ENCODE peak calls at places on chromosomes 13 and 19, in nine cellular contexts. E, Y, I, M, K, D, J, Q and N are unnamed samples.

GRCh38 chr13:22793598-22794134 is 387.1 kb upstream of the SGCG start:
- DNase-seq in J (no peak), I (no peak), E (peak; percentile 6), K (peak; percentile 10), D (no peak), Q (peak; percentile 26), M (no peak), Y (no peak), N (no peak)

GRCh38 chr13:42066542-42066941 is 18.1 kb downstream of the DGKH start:
- DNase-seq in Y (peak; percentile 25), I (no peak), D (peak; percentile 84), E (no peak), Q (peak; percentile 95), M (no peak), J (no peak), K (peak; percentile 74), N (no peak)

GRCh38 chr13:99471231-99472202 is 29.8 kb upstream of the TM9SF2 start:
- DNase-seq in Y (peak; percentile 60), E (no peak), I (no peak), J (no peak), M (no peak), Q (no peak), K (no peak), D (no peak), N (no peak)

GRCh38 chr19:17302391-17303166 is 646 bp downstream of the ABHD8 start:
- DNase-seq in Q (no peak), K (no peak), Y (no peak), D (no peak), I (peak; percentile 22), E (no peak), J (no peak), M (no peak), N (no peak)

GRCh38 chr13:46341112-46341711 is 45.8 kb downstream of the RUBCNL start:
- DNase-seq in E (no peak), Q (peak; percentile 87), D (peak; percentile 6), I (no peak), Y (peak; percentile 68), K (peak; percentile 58), J (no peak), M (no peak), N (no peak)

GRCh38 chr13:113742000-113742441 is 17.0 kb upstream of the TMEM255B start:
- DNase-seq in Y (peak; percentile 49), D (no peak), M (peak; percentile 51), K (no peak), E (peak; percentile 24), Q (no peak), I (no peak), J (no peak), N (no peak)

GRCh38 chr13:49110122-49110831 is 109.9 kb upstream of the MLNR start:
- DNase-seq in I (peak; percentile 57), Y (peak; percentile 93), M (peak; percentile 85), K (peak; percentile 82), J (peak; percentile 51), Q (peak; percentile 78), E (peak; percentile 86), D (peak; percentile 66), N (peak; percentile 54)

GRCh38 chr13:54210397-54211050 is 1181.9 kb downstream of the OLFM4 start:
- DNase-seq in D (no peak), Y (no peak), E (no peak), Q (no peak), K (no peak), M (no peak), I (no peak), J (no peak), N (no peak)

GRCh38 chr13:25186187-25186586 is 14.1 kb upstream of the AMER2 start:
- DNase-seq in K (no peak), Y (no peak), E (no peak), D (no peak), M (no peak), I (no peak), Q (no peak), J (no peak), N (no peak)

GRCh38 chr13:76338003-76338402 is 548.2 kb downstream of the KCTD12 start:
- DNase-seq in Y (no peak), E (no peak), Q (no peak), D (no peak), J (no peak), K (no peak), I (no peak), M (no peak), N (no peak)

GRCh38 chr13:101305981-101306411 is 110.3 kb downstream of the NALCN start:
- DNase-seq in K (no peak), I (no peak), D (no peak), Q (no peak), Y (no peak), M (no peak), E (no peak), J (no peak), N (no peak)

GRCh38 chr19:4759388-4760284 is 31.9 kb upstream of the FEM1A start:
- DNase-seq in M (peak; percentile 90), K (peak; percentile 69), D (peak; percentile 44), Y (peak; percentile 64), Q (peak; percentile 82), J (peak; percentile 67), E (peak; percentile 81), I (peak; percentile 23), N (peak; percentile 89)

GRCh38 chr19:7979011-7979410 is 26.4 kb downstream of the ELAVL1 start:
- DNase-seq in D (no peak), Y (no peak), M (no peak), E (no peak), J (no peak), K (no peak), I (no peak), Q (no peak), N (no peak)

GRCh38 chr13:48532146-48532472 is 771 bp downstream of the RCBTB2 start:
- DNase-seq in E (no peak), J (no peak), D (peak; percentile 13), M (no peak), K (peak; percentile 39), Y (peak; percentile 74), I (no peak), Q (no peak), N (no peak)

GRCh38 chr19:9622531-9622930 is 1.5 kb upstream of the ZNF561 start:
- DNase-seq in Q (no peak), E (no peak), K (no peak), I (no peak), M (no peak), J (no peak), D (no peak), Y (peak; percentile 18), N (no peak)

GRCh38 chr13:59633290-59633689 is 530.4 kb downstream of the DIAPH3 start:
- DNase-seq in K (no peak), Y (no peak), I (no peak), D (no peak), M (no peak), J (no peak), Q (no peak), E (no peak), N (no peak)

GRCh38 chr19:18712981-18713380 is 29.5 kb downstream of the CRTC1 start:
- DNase-seq in M (no peak), I (no peak), K (no peak), D (no peak), Y (peak; percentile 15), Q (no peak), E (no peak), J (no peak), N (no peak)

GRCh38 chr19:4557971-4558941 is 1.2 kb downstream of the SEMA6B start:
- DNase-seq in I (peak; percentile 29), E (no peak), D (no peak), J (peak; percentile 49), M (no peak), Q (no peak), Y (no peak), K (no peak), N (peak; percentile 70)

GRCh38 chr13:110509971-110510786 is 51.3 kb downstream of the RAB20 start:
- DNase-seq in Y (no peak), K (no peak), E (no peak), Q (no peak), J (no peak), D (no peak), M (no peak), I (no peak), N (no peak)

GRCh38 chr13:100552755-100553154 is 35.8 kb downstream of the GGACT start:
- DNase-seq in Y (no peak), I (no peak), J (no peak), D (no peak), Q (no peak), E (no peak), M (no peak), K (no peak), N (no peak)

GRCh38 chr19:40502647-40503046 is 35.8 kb downstream of the SPTBN4 start:
- DNase-seq in Q (no peak), J (no peak), E (peak; percentile 76), I (no peak), Y (no peak), D (no peak), M (no peak), K (no peak), N (no peak)
- TF ChIP-seq CTCF in Q (peak; percentile 39), J (no peak), E (peak; percentile 31), I (no peak), Y (no peak), D (no peak), M (no peak), K (no peak), N (peak; percentile 37)

GRCh38 chr19:2184422-2185012 is 20.8 kb downstream of the DOT1L start:
- DNase-seq in I (no peak), K (no peak), D (no peak), M (no peak), Q (no peak), Y (no peak), E (no peak), J (no peak), N (no peak)
- TF ChIP-seq CTCF in I (no peak), K (no peak), D (no peak), M (no peak), Q (peak; percentile 14), Y (no peak), E (no peak), J (no peak), N (no peak)

DNA sequence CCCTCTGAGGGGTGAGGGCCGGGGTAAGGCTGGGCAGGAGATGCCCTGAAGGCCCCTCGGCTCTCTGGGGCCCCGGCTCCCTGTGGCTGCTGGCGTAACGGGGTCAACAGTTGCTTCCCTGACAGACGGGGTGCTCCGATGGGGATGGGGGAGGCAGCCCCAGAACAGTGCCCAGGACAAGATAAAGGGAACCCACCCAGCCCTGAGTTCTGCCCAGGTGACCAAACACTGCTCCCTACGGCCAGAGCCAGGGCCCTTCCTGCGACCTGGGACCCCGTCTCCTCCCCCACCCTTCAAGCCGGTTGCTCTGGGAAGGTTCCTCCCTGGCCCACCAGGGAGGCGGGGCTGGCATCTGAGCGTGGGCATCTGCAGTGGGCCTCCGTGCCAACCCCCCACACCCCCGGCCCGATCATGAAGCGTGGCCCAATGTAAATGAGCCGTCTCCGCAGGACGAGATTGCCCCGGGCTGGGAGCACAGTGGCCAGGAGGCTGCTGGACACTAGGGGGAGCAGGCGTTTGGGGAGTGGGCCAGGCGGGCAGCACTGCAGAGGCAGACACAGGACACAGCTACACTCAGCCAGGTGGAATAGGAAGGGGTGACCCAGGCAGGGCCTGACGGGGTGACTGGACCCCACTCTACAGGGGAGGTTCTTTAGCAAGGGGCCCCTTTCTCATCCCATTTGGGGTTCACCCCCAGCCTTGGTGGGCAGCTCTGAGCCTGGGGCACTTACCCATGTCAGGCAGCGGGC is 1.1 kb upstream of the NKPD1 start:
- DNase-seq in K (no peak), E (no peak), Y (peak; percentile 26), I (no peak), D (no peak), Q (no peak), J (no peak), M (no peak), N (peak; percentile 75)
- TF ChIP-seq CTCF in K (peak; percentile 40), E (peak; percentile 36), Y (peak; percentile 73), I (no peak), D (peak; percentile 70), Q (peak; percentile 90), J (no peak), M (no peak), N (peak; percentile 64)

GRCh38 chr13:40922437-40923040 is 96.6 kb downstream of the ELF1 start:
- DNase-seq in Y (no peak), Q (no peak), D (no peak), K (no peak), M (no peak), I (no peak), E (no peak), J (no peak), N (no peak)
- TF ChIP-seq CTCF in Y (no peak), Q (no peak), D (no peak), K (no peak), M (no peak), I (no peak), E (no peak), J (no peak), N (no peak)